ENCODE peak calls at places on chromosomes 12 and 14, in nine cellular contexts. O is M059J; E is amygdala; V is H4; Y is prostate gland; X is HS-27A; C is central memory CD8-positive, alpha-beta T cell; A is HCEC 1CT; R is T-helper 1 cell. M is an unnamed sample.
A peak's percentile ranks its signal among the peaks of the same experiment; 100 is the strongest.

GRCh38 chr12:109764123-109764522 is 50.5 kb downstream of the FAM222A start:
- DNase-seq in O (no peak), E (no peak), V (no peak), Y (no peak), X (no peak), C (no peak), A (no peak), R (no peak), M (no peak)

GRCh38 chr12:2098852-2099251 is 46.1 kb downstream of the CACNA1C start:
- DNase-seq in O (no peak), E (no peak), V (no peak), Y (no peak), X (no peak), C (no peak), A (no peak), R (no peak), M (no peak)

GRCh38 chr12:83514372-83514771 is 827.7 kb downstream of the TMTC2 start:
- DNase-seq in O (no peak), E (no peak), V (peak; percentile 14), Y (no peak), X (no peak), C (no peak), A (no peak), R (no peak), M (no peak)

GRCh38 chr12:105878964-105879363 is 259.8 kb downstream of the NUAK1 start:
- DNase-seq in O (no peak), E (no peak), V (no peak), Y (no peak), X (no peak), C (no peak), A (no peak), R (no peak), M (no peak)

GRCh38 chr12:3364226-3364625 is 126.8 kb upstream of the PRMT8 start:
- DNase-seq in O (no peak), E (no peak), V (no peak), Y (no peak), X (no peak), C (no peak), A (no peak), R (no peak), M (no peak)

GRCh38 chr12:80268924-80269749 is 169.8 kb downstream of the OTOGL start:
- DNase-seq in O (peak; percentile 83), E (no peak), V (peak; percentile 11), Y (no peak), X (peak; percentile 86), C (no peak), A (peak; percentile 93), R (no peak), M (peak; percentile 74)

GRCh38 chr12:76878045-76878898 is 547 bp downstream of the CSRP2 start:
- DNase-seq in O (peak; percentile 63), E (no peak), V (peak; percentile 18), Y (peak; percentile 32), X (no peak), C (no peak), A (peak; percentile 4), R (no peak), M (no peak)

GRCh38 chr12:52335598-52336262 is 14.5 kb upstream of the KRT83 start:
- DNase-seq in O (no peak), E (no peak), V (no peak), Y (no peak), X (no peak), C (no peak), A (no peak), R (no peak), M (no peak)

GRCh38 chr14:103872492-103873113 is 25.2 kb upstream of the PPP1R13B start:
- DNase-seq in O (no peak), E (no peak), V (no peak), Y (no peak), X (no peak), C (no peak), A (no peak), R (no peak), M (no peak)

GRCh38 chr14:80216818-80217217 is 5.5 kb upstream of the DIO2 start:
- DNase-seq in O (peak; percentile 74), E (no peak), V (peak; percentile 35), Y (no peak), X (no peak), C (no peak), A (no peak), R (no peak), M (no peak)

GRCh38 chr12:106051853-106052531 is 86.8 kb downstream of the NUAK1 start:
- DNase-seq in O (peak; percentile 48), E (no peak), V (no peak), Y (no peak), X (no peak), C (no peak), A (no peak), R (no peak), M (no peak)

GRCh38 chr14:104865069-104865630 is at the start of gene CEP170B:
- DNase-seq in O (peak; percentile 18), E (no peak), V (no peak), Y (peak; percentile 39), X (no peak), C (no peak), A (peak; percentile 39), R (peak; percentile 31), M (no peak)

GRCh38 chr12:75863475-75863874 is 168.1 kb downstream of the PHLDA1 start:
- DNase-seq in O (peak; percentile 32), E (no peak), V (no peak), Y (no peak), X (no peak), C (no peak), A (no peak), R (no peak), M (no peak)

GRCh38 chr14:68307769-68308168 is 485.1 kb downstream of the ZFP36L1 start:
- DNase-seq in O (no peak), E (no peak), V (peak; percentile 29), Y (peak; percentile 30), X (no peak), C (no peak), A (peak; percentile 24), R (no peak), M (no peak)

GRCh38 chr12:53571295-53571694 is 54.9 kb downstream of the ATF7 start:
- DNase-seq in O (no peak), E (no peak), V (no peak), Y (no peak), X (no peak), C (no peak), A (no peak), R (no peak), M (no peak)

GRCh38 chr14:95609398-95609990 is 74.6 kb downstream of the GLRX5 start:
- DNase-seq in O (peak; percentile 21), E (no peak), V (peak; percentile 39), Y (peak; percentile 12), X (no peak), C (no peak), A (peak; percentile 29), R (no peak), M (peak; percentile 9)

GRCh38 chr12:116799955-116800354 is 61.8 kb downstream of the RNFT2 start:
- DNase-seq in O (no peak), E (no peak), V (no peak), Y (no peak), X (no peak), C (no peak), A (no peak), R (no peak), M (no peak)

GRCh38 chr14:96634896-96635295 is 132.7 kb downstream of the PAPOLA start:
- DNase-seq in O (peak; percentile 13), E (no peak), V (no peak), Y (no peak), X (no peak), C (no peak), A (no peak), R (no peak), M (no peak)

GRCh38 chr12:47991592-47991991 is 12.7 kb downstream of the COL2A1 start:
- DNase-seq in O (no peak), E (no peak), V (no peak), Y (no peak), X (no peak), C (no peak), A (no peak), R (no peak), M (no peak)

GRCh38 chr12:10718279-10718821 is 4.8 kb downstream of the YBX3 start:
- DNase-seq in O (peak; percentile 72), E (no peak), V (peak; percentile 60), Y (peak; percentile 43), X (no peak), C (no peak), A (peak; percentile 82), R (no peak), M (no peak)

M was measured in glomerular endothelial cell.